ENCODE peak calls at places on chromosomes 4 and X, in five cellular contexts. A is adipocyte, R is gastrocnemius medialis, L is GM23248, Z is Panc1. T is an unnamed sample. For H3K36me3, the result is how much of the 10 kb centered on the place peaks cover.

GRCh38 chrX:84501798-84502628 is at the start of gene HDX:
- DNase-seq in A (peak), R (peak), L (peak), Z (peak), T (peak)

GRCh38 chrX:70504772-70505450 is 60.3 kb downstream of the DLG3 start:
- DNase-seq in A (no peak), R (no peak), L (no peak), Z (no peak), T (no peak)

GRCh38 chr4:140090215-140090731 is 63.7 kb downstream of the MAML3 start:
- DNase-seq in A (no peak), R (no peak), L (peak), Z (peak), T (no peak)

GRCh38 chrX:9677098-9677739 is 88.4 kb downstream of the GPR143 start:
- DNase-seq in A (no peak), R (no peak), L (peak), Z (no peak), T (peak)

GRCh38 chr4:110515676-110516075 is 39.7 kb downstream of the ENPEP start:
- DNase-seq in A (no peak), R (no peak), L (no peak), Z (no peak), T (no peak)

GRCh38 chrX:45266456-45266855 is 65.8 kb upstream of the DIPK2B start:
- DNase-seq in A (no peak), R (no peak), L (no peak), Z (no peak), T (no peak)

GRCh38 chrX:17553451-17553850 is 178.5 kb downstream of the NHS start:
- DNase-seq in A (peak), R (no peak), L (peak), Z (no peak), T (no peak)

GRCh38 chrX:10526442-10526841 is 93.9 kb downstream of the MID1 start:
- DNase-seq in A (peak), R (no peak), L (peak), Z (no peak), T (no peak)

GRCh38 chr4:25865586-25865985 is 2.8 kb upstream of the SEL1L3 start:
- DNase-seq in A (no peak), R (no peak), L (peak), Z (no peak), T (no peak)

GRCh38 chr4:73701116-73701515 is 39.3 kb upstream of the CXCL8 start:
- DNase-seq in A (no peak), R (no peak), L (peak), Z (no peak), T (no peak)

GRCh38 chr4:94649381-94650128 is 108.2 kb upstream of the BMPR1B start:
- DNase-seq in A (peak), R (no peak), L (no peak), Z (no peak), T (no peak)

GRCh38 chr4:72997409-72997808 is 72.1 kb downstream of the COX18 start:
- DNase-seq in A (no peak), R (no peak), L (peak), Z (no peak), T (no peak)

GRCh38 chr4:11824557-11824956 is 395.9 kb upstream of the HS3ST1 start:
- DNase-seq in A (no peak), R (no peak), L (no peak), Z (no peak), T (no peak)

GRCh38 chr4:73257995-73258667 is 467 bp downstream of the ANKRD17 start:
- DNase-seq in A (peak), R (peak), L (peak), Z (no peak), T (no peak)

GRCh38 chrX:112083624-112084326 is 1.2 kb upstream of the TRPC5 start:
- DNase-seq in A (no peak), R (no peak), L (no peak), Z (no peak), T (no peak)

GRCh38 chr4:141501931-141502330 is 134.5 kb upstream of the IL15 start:
- DNase-seq in A (peak), R (no peak), L (peak), Z (no peak), T (no peak)

GRCh38 chrX:19569121-19569805 is 54.0 kb upstream of the MAP3K15 start:
- DNase-seq in A (no peak), R (peak), L (no peak), Z (no peak), T (peak)

GRCh38 chr4:15003441-15003890 is 1.2 kb downstream of the CPEB2 start:
- DNase-seq in A (peak), R (peak), L (peak), Z (no peak), T (peak)

GRCh38 chr4:100124715-100125114 is 65.6 kb downstream of the DDIT4L start:
- DNase-seq in A (no peak), R (no peak), L (no peak), Z (no peak), T (no peak)

GRCh38 chrX:8668797-8669196 is 63.1 kb downstream of the ANOS1 start:
- DNase-seq in A (no peak), R (peak), L (no peak), Z (no peak), T (no peak)

GRCh38 chrX:56564921-56565861 is 1.8 kb downstream of the UBQLN2 start:
- DNase-seq in A (peak), R (no peak), L (peak), Z (no peak), T (no peak)

GRCh38 chrX:43618376-43619205 is 37.5 kb upstream of the MAOA start:
- DNase-seq in A (no peak), R (no peak), L (no peak), Z (no peak), T (no peak)

GRCh38 chr4:142405021-142405991 is 440.8 kb downstream of the INPP4B start:
- DNase-seq in A (peak), R (peak), L (peak), Z (no peak), T (peak)

GRCh38 chrX:155094468-155095061 is 23.3 kb downstream of the BRCC3 start:
- DNase-seq in A (peak), R (no peak), L (peak), Z (no peak), T (no peak)

GRCh38 chr4:2688697-2689096 is 67.4 kb downstream of the TNIP2 start:
- DNase-seq in A (no peak), R (no peak), L (no peak), Z (no peak), T (no peak)

GRCh38 chr4:2688281-2688680 is 67.9 kb downstream of the TNIP2 start:
- DNase-seq in A (no peak), R (no peak), L (no peak), Z (no peak), T (no peak)

GRCh38 chr4:2685541-2685940 is 70.6 kb downstream of the TNIP2 start:
- DNase-seq in A (peak), R (no peak), L (peak), Z (no peak), T (no peak)

GRCh38 chr4:2684486-2684885 is 71.7 kb downstream of the TNIP2 start:
- DNase-seq in A (no peak), R (no peak), L (no peak), Z (no peak), T (no peak)

DNA sequence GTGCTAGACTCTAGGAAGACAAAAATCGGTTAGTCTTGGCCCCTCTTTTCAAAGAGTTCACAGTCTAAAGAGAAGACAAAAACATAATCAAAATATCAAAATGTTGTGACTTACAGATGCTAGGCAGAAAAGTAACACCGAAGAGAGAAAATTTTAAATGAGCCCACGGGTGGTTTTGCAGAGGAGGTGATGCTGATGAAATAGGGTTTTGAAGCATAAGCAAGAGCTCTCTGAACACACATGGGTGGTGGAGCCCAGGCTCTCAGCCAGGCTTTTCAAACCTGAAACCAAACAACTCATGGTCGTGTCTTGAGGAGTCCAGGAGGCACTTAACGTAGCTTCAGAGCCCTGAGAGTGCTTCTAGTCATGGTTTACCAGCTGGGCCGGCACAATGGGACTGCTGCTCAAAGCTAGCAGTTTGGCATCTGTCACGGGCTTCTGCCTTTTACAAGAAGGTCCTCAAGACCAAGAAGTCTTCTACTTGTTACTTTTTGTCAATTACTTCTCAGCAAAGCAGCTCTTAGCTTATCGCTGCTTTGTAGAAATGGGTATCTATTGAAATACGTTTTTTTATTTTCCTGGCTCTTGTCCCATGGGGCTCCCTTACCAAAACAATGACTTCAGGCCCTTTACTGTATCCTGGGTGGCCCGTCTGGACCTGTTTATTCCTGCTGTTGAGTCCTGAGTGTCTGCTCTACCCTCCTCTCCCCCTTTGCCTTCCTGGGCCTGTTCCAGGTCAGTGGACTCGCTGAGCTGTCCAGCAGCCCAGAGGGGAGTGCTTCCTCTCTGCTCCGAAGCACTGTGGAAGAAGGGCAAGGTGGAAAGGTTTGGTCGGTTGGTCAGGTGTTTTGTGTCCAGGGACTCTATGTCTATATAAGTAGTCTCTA is 69.5 kb downstream of the TNIP2 start:
- DNase-seq in A (no peak), R (no peak), L (no peak), Z (no peak), T (no peak)
- H3K36me3 ChIP-seq in A (half or more), R (under half), L (under half), Z (under half), T (under half)

DNA sequence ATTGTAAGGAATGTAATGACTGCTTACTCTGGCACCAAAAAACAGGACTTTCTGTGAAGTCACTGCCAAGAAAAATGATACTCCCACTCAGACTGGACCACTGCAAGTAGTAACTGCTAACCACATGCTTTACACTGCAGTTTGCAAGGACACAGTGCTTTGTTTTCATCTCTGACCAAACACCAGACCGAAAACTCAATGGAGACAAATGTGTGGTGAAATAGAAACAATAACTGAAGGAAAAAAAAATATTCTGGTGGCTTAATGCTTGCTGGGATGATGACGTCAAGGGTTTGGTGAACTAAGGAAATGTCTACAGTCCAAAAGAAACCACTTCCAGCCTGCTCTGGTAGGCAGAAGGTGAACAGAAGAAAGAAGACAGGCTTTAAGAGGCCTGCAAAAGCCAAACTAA is 13.2 kb downstream of the GPC4 start:
- DNase-seq in A (peak), R (no peak), L (peak), Z (no peak), T (no peak)
- H3K36me3 ChIP-seq in A (under half), R (under half), L (under half), Z (under half), T (under half)

GRCh38 chr4:5615496-5616075 is 92.8 kb downstream of the EVC2 start:
- DNase-seq in A (no peak), R (no peak), L (no peak), Z (no peak), T (no peak)
- H3K36me3 ChIP-seq in A (half or more), R (under half), L (under half), Z (under half), T (under half)

DNA sequence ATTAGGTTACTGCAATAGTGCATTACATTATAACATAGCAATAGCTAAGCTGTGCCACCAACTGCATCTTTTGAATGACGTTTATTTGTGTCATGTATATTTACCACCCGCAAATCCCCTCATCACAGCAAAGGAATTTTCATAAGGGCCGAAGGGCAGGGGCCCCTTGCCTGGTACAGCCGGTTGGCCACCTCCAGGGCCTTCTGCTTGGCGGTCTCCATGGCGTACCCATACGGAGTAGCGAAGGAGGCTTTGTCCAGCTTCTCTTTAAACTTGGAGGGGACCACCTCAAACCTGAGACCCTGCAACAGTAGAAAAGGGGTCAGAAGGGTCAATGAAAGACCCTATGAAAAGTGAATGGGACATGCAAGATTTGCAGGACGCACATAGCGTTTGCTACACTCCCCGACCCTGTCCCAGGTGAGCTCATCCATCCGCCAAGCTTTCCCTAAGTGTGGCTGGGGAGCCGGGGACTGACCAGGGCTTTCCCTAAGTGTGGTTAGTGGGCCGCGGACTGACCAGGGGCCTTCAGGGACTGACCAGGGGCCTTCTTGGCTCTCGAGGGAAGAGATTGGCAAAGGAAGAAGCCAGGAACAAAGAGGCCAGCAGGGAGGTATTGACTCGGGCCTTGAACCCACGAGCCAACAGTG is 10.6 kb downstream of the ASMTL start:
- DNase-seq in A (no peak), R (no peak), L (no peak), Z (no peak), T (no peak)
- H3K36me3 ChIP-seq in A (under half), R (under half), L (under half), Z (under half), T (under half)